ENCODE peak calls at places on chromosomes 16 and 17, in five cellular contexts. T, B, X, I and R are unnamed samples.

GRCh38 chr17:69723741-69724140 is 309.2 kb downstream of the MAP2K6 start:
- DNase-seq in T (no peak), B (no peak), X (no peak), I (no peak), R (no peak)

GRCh38 chr16:14501331-14502255 is 128.5 kb downstream of the PARN start:
- DNase-seq in T (peak; percentile 90), B (no peak), X (no peak), I (no peak), R (peak; percentile 91)

GRCh38 chr16:28609631-28610594 is at the start of gene SULT1A1:
- DNase-seq in T (peak; percentile 58), B (no peak), X (no peak), I (no peak), R (peak; percentile 35)

GRCh38 chr17:17757944-17758343 is 76.7 kb downstream of the RAI1 start:
- DNase-seq in T (no peak), B (no peak), X (no peak), I (no peak), R (no peak)

GRCh38 chr17:48672340-48672739 is 46.2 kb upstream of the HOXB9 start:
- DNase-seq in T (no peak), B (no peak), X (no peak), I (no peak), R (no peak)

GRCh38 chr17:4806770-4807533 is at the start of gene PLD2:
- DNase-seq in T (peak; percentile 85), B (peak; percentile 90), X (peak; percentile 76), I (peak; percentile 67), R (peak; percentile 70)

GRCh38 chr17:78789663-78790181 is 7.6 kb upstream of the CYTH1 start:
- DNase-seq in T (peak; percentile 89), B (no peak), X (peak; percentile 78), I (no peak), R (peak; percentile 58)

GRCh38 chr17:39925282-39926134 is 1.9 kb downstream of the ORMDL3 start:
- DNase-seq in T (no peak), B (no peak), X (no peak), I (no peak), R (no peak)

GRCh38 chr17:57110579-57111367 is 25.7 kb downstream of the AKAP1 start:
- DNase-seq in T (no peak), B (no peak), X (no peak), I (no peak), R (no peak)

GRCh38 chr16:12337776-12338655 is 361.5 kb downstream of the SNX29 start:
- DNase-seq in T (no peak), B (no peak), X (no peak), I (no peak), R (no peak)

GRCh38 chr17:79362996-79363305 is 247.9 kb downstream of the RBFOX3 start:
- DNase-seq in T (no peak), B (no peak), X (no peak), I (no peak), R (no peak)

GRCh38 chr16:56425439-56425832 is at the start of gene AMFR:
- DNase-seq in T (peak; percentile 45), B (peak; percentile 50), X (peak; percentile 40), I (peak; percentile 48), R (peak; percentile 31)

GRCh38 chr16:14298374-14299122 is 227.4 kb downstream of the MRTFB start:
- DNase-seq in T (no peak), B (no peak), X (no peak), I (no peak), R (no peak)

GRCh38 chr16:82405696-82406095 is 221.1 kb upstream of the CDH13 start:
- DNase-seq in T (no peak), B (no peak), X (no peak), I (no peak), R (no peak)

GRCh38 chr17:67026341-67026740 is 18.0 kb upstream of the CACNG1 start:
- DNase-seq in T (no peak), B (no peak), X (no peak), I (no peak), R (no peak)

GRCh38 chr16:11386054-11386680 is 40.9 kb downstream of the RMI2 start:
- DNase-seq in T (no peak), B (no peak), X (no peak), I (no peak), R (no peak)

GRCh38 chr16:67949645-67950044 is 5.7 kb upstream of the LCAT start:
- DNase-seq in T (no peak), B (no peak), X (no peak), I (no peak), R (no peak)

GRCh38 chr16:83345846-83346245 is 461.9 kb upstream of the HSBP1 start:
- DNase-seq in T (no peak), B (no peak), X (no peak), I (no peak), R (no peak)

GRCh38 chr16:23466162-23466885 is 13.3 kb upstream of the COG7 start:
- DNase-seq in T (no peak), B (no peak), X (no peak), I (no peak), R (peak; percentile 22)

GRCh38 chr17:45384800-45385262 is 47.8 kb downstream of the ARHGAP27 start:
- DNase-seq in T (no peak), B (no peak), X (no peak), I (no peak), R (no peak)

GRCh38 chr17:62625870-62626200 is 1.6 kb upstream of the MRC2 start:
- DNase-seq in T (no peak), B (no peak), X (no peak), I (no peak), R (no peak)

GRCh38 chr16:12426122-12426521 is 377.6 kb downstream of the CPPED1 start:
- DNase-seq in T (no peak), B (no peak), X (no peak), I (no peak), R (no peak)

GRCh38 chr17:44820631-44821196 is 9.4 kb downstream of the GJC1 start:
- DNase-seq in T (no peak), B (no peak), X (no peak), I (no peak), R (no peak)

GRCh38 chr17:29569245-29569950 is 897 bp downstream of the TP53I13 start:
- DNase-seq in T (no peak), B (no peak), X (no peak), I (no peak), R (no peak)